ENCODE peak calls at places on chromosomes 2 and 18, in six cellular contexts. G, Q, I, W, H and O are unnamed samples. For H3K36me3, the result is how much of the 10 kb centered on the place peaks cover.

GRCh38 chr2:103809390-103809789 is 1044.5 kb upstream of the POU3F3 start:
- DNase-seq in G (no peak), W (no peak), Q (no peak), I (no peak), H (no peak), O (no peak)

GRCh38 chr2:143171817-143172216 is 42.6 kb downstream of the ARHGAP15 start:
- DNase-seq in I (no peak), G (no peak), H (no peak), Q (no peak), W (peak), O (no peak)

GRCh38 chr2:235302263-235302662 is 191.6 kb upstream of the AGAP1 start:
- DNase-seq in W (no peak), G (no peak), Q (no peak), I (no peak), H (no peak), O (no peak)

GRCh38 chr2:159066541-159067156 is 98.2 kb downstream of the TANC1 start:
- DNase-seq in W (no peak), I (no peak), Q (no peak), G (no peak), H (no peak), O (no peak)

GRCh38 chr2:229802785-229803184 is 88.4 kb upstream of the DNER start:
- DNase-seq in G (no peak), Q (no peak), I (no peak), W (no peak), H (no peak), O (no peak)

GRCh38 chr2:160282063-160282580 is 82.0 kb upstream of the ITGB6 start:
- DNase-seq in H (no peak), Q (no peak), I (no peak), W (no peak), G (no peak), O (no peak)

GRCh38 chr2:119481501-119482455 is 42.5 kb downstream of the SCTR start:
- DNase-seq in I (no peak), W (no peak), H (no peak), G (peak), Q (no peak), O (no peak)

GRCh38 chr2:54471221-54471711 is 15.1 kb downstream of the SPTBN1 start:
- DNase-seq in H (peak), Q (peak), I (no peak), G (no peak), W (no peak), O (no peak)

GRCh38 chr2:218166791-218167190 is at the start of gene CXCR1:
- DNase-seq in Q (no peak), G (no peak), I (no peak), H (no peak), W (no peak), O (no peak)

GRCh38 chr2:119218478-119219064 is 5.1 kb upstream of the STEAP3 start:
- DNase-seq in I (no peak), W (peak), Q (peak), G (peak), H (peak), O (no peak)

GRCh38 chr18:413263-413662 is 87.2 kb downstream of the COLEC12 start:
- DNase-seq in W (no peak), Q (no peak), I (no peak), G (no peak), H (no peak), O (no peak)

GRCh38 chr2:191318037-191318728 is 73.0 kb downstream of the MYO1B start:
- DNase-seq in Q (peak), H (no peak), I (peak), G (no peak), W (no peak), O (no peak)

GRCh38 chr2:204177977-204178522 is 241.5 kb downstream of the ICOS start:
- DNase-seq in W (peak), I (no peak), H (peak), Q (peak), G (peak), O (peak)

GRCh38 chr18:7872569-7872968 is 305.5 kb downstream of the PTPRM start:
- DNase-seq in G (peak), Q (peak), I (no peak), W (no peak), H (peak), O (no peak)

GRCh38 chr2:40680547-40680946 is 228.7 kb upstream of the SLC8A1 start:
- DNase-seq in W (no peak), I (no peak), G (no peak), H (no peak), Q (no peak), O (no peak)

GRCh38 chr2:212908682-212909435 is 242.6 kb downstream of the IKZF2 start:
- DNase-seq in W (no peak), I (no peak), Q (no peak), G (no peak), H (no peak), O (no peak)

GRCh38 chr18:45441110-45441842 is 174.0 kb upstream of the SLC14A2 start:
- DNase-seq in G (no peak), I (no peak), Q (peak), W (no peak), H (no peak), O (no peak)

GRCh38 chr2:224056889-224057288 is 17.8 kb upstream of the SERPINE2 start:
- DNase-seq in G (no peak), Q (no peak), I (no peak), H (no peak), W (no peak), O (no peak)

GRCh38 chr2:74424995-74425406 is 3.5 kb downstream of the WDR54 start:
- DNase-seq in H (no peak), Q (no peak), W (no peak), I (no peak), G (no peak), O (no peak)

GRCh38 chr2:54772110-54772509 is 48.6 kb downstream of the EML6 start:
- DNase-seq in W (no peak), G (no peak), H (no peak), Q (no peak), I (no peak), O (no peak)

GRCh38 chr2:236668531-236668969 is 98.9 kb downstream of the ACKR3 start:
- DNase-seq in I (no peak), Q (no peak), H (no peak), W (no peak), G (peak), O (no peak)

GRCh38 chr2:152715854-152716428 is 1.3 kb downstream of the PRPF40A start:
- DNase-seq in W (peak), G (no peak), I (no peak), H (no peak), Q (peak), O (no peak)

GRCh38 chr2:124323321-124323720 is 298.2 kb downstream of the CNTNAP5 start:
- DNase-seq in H (no peak), G (no peak), I (no peak), Q (no peak), W (no peak), O (no peak)

DNA sequence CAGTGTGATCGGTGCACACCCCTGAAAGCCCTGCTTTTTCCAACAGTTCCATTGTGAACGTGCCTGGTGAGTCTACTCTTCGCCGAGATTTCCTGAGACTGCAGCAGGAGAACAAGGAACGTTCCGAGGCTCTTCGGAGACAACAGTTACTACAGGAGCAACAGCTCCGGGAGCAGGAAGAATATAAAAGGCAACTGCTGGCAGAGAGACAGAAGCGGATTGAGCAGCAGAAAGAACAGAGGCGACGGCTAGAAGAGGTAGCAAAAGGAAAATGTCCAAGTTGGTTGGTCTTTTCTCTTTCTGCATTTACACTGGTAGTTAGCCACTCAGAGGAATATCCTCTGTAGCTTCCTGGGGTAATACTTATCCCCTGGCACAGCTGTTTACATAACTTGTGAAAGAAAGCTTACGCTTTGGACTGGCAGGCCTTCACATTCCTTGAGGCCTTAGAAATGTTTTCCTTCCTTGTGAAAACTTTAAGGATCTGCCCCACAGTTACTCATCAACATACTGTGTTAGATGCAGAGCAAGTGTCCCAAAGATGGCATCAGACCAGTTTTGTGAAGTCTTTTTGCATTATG is 146.6 kb downstream of the MAP4K4 start:
- DNase-seq in Q (peak), G (no peak), H (no peak), W (no peak), I (no peak), O (no peak)
- H3K36me3 ChIP-seq in Q (half or more), G (under half), H (under half), W (under half), I (under half), O (under half)

GRCh38 chr2:219219781-219220532 is 1.2 kb upstream of the ABCB6 start:
- DNase-seq in W (no peak), H (no peak), I (no peak), G (no peak), Q (no peak), O (no peak)
- H3K36me3 ChIP-seq in W (under half), H (half or more), I (under half), G (under half), Q (under half), O (under half)

GRCh38 chr2:11208083-11208482 is 52.8 kb downstream of the SLC66A3 start:
- DNase-seq in Q (no peak), I (no peak), G (no peak), H (no peak), W (no peak), O (no peak)

GRCh38 chr2:11201969-11202368 is 46.7 kb downstream of the SLC66A3 start:
- DNase-seq in G (no peak), W (no peak), H (no peak), Q (no peak), I (no peak), O (no peak)

GRCh38 chr2:11200651-11201050 is 45.4 kb downstream of the SLC66A3 start:
- DNase-seq in W (no peak), H (no peak), G (no peak), I (no peak), Q (no peak), O (no peak)

GRCh38 chr2:11203480-11203879 is 48.2 kb downstream of the SLC66A3 start:
- DNase-seq in I (no peak), H (no peak), G (no peak), Q (no peak), W (no peak), O (no peak)
- H3K36me3 ChIP-seq in I (under half), H (under half), G (under half), Q (under half), W (under half), O (under half)

GRCh38 chr2:241751152-241751551 is 16.7 kb downstream of the D2HGDH start:
- DNase-seq in I (no peak), H (no peak), W (no peak), Q (no peak), G (no peak), O (no peak)

GRCh38 chr2:241750076-241750840 is 15.8 kb downstream of the D2HGDH start:
- DNase-seq in H (no peak), Q (no peak), W (no peak), G (no peak), I (no peak), O (no peak)

GRCh38 chr2:241752253-241752652 is 17.8 kb downstream of the D2HGDH start:
- DNase-seq in W (no peak), I (no peak), G (no peak), H (no peak), Q (no peak), O (no peak)

GRCh38 chr2:241752689-241753276 is 18.4 kb downstream of the D2HGDH start:
- DNase-seq in I (no peak), W (no peak), Q (no peak), H (no peak), G (no peak), O (no peak)

DNA sequence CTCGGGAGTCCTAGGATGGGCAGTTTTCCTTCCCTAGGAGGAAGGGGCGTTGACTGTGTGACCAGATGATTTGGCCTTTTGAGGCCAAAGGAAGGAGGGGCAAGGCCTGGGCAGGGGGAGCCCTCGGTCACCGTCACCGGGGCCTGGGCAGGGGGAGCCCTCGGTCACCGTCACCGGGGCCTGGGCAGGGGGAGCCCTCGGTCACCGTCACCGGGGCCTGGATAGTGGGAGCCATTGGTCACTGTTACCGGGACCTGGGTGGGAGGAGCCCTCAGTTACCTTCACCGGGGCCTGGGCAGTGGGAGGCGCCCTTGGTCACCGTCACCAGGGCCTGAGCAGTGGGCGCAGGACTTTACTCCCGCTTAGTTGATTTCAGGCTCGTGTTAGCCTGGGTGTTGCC is 17.3 kb downstream of the D2HGDH start:
- DNase-seq in G (no peak), I (no peak), W (no peak), H (no peak), Q (no peak), O (no peak)
- H3K36me3 ChIP-seq in G (under half), I (under half), W (under half), H (under half), Q (under half), O (under half)